ENCODE peak calls at places on chromosomes 3 and 15, in four cellular contexts. One of them, this sample, is unnamed.

GRCh38 chr15:47504624-47505256 is 212.6 kb upstream of the SEMA6D start:
- DNase-seq in brain microvascular endothelial cell: no peak
- DNase-seq in mesothelial cell of epicardium: no peak
- DNase-seq in NCI-H345: no peak
- DNase-seq in this sample: no peak

GRCh38 chr15:43100971-43101370 is 4.9 kb downstream of the UBR1 start:
- DNase-seq in NCI-H345: no peak
- DNase-seq in brain microvascular endothelial cell: no peak
- DNase-seq in mesothelial cell of epicardium: no peak
- DNase-seq in this sample: no peak

GRCh38 chr15:38612159-38612863 is 47.7 kb upstream of the RASGRP1 start:
- DNase-seq in brain microvascular endothelial cell: no peak
- DNase-seq in mesothelial cell of epicardium: no peak
- DNase-seq in NCI-H345: no peak
- DNase-seq in this sample: no peak

GRCh38 chr3:47901280-47901833 is 98.4 kb downstream of the DHX30 start:
- DNase-seq in brain microvascular endothelial cell: no peak
- DNase-seq in NCI-H345: no peak
- DNase-seq in mesothelial cell of epicardium: no peak
- DNase-seq in this sample: no peak

GRCh38 chr3:37096292-37096691 is 78.1 kb downstream of the LRRFIP2 start:
- DNase-seq in mesothelial cell of epicardium: no peak
- DNase-seq in NCI-H345: no peak
- DNase-seq in brain microvascular endothelial cell: peak; percentile 46
- DNase-seq in this sample: peak; percentile 64

GRCh38 chr15:35142578-35142977 is 57.5 kb upstream of the NANOGP8 start:
- DNase-seq in brain microvascular endothelial cell: no peak
- DNase-seq in mesothelial cell of epicardium: no peak
- DNase-seq in NCI-H345: no peak
- DNase-seq in this sample: no peak

GRCh38 chr3:150449169-150449721 is 41.1 kb downstream of the TSC22D2 start:
- DNase-seq in NCI-H345: no peak
- DNase-seq in brain microvascular endothelial cell: no peak
- DNase-seq in mesothelial cell of epicardium: no peak
- DNase-seq in this sample: peak; percentile 78

GRCh38 chr3:14857506-14857905 is 38.7 kb downstream of the FGD5 start:
- DNase-seq in NCI-H345: no peak
- DNase-seq in brain microvascular endothelial cell: no peak
- DNase-seq in mesothelial cell of epicardium: no peak
- DNase-seq in this sample: peak; percentile 21

GRCh38 chr3:72353236-72354105 is 494.8 kb downstream of the SHQ1 start:
- DNase-seq in mesothelial cell of epicardium: peak; percentile 22
- DNase-seq in NCI-H345: no peak
- DNase-seq in brain microvascular endothelial cell: no peak
- DNase-seq in this sample: no peak

GRCh38 chr3:139935866-139936817 is 1.2 kb downstream of the CLSTN2 start:
- DNase-seq in mesothelial cell of epicardium: peak; percentile 61
- DNase-seq in NCI-H345: no peak
- DNase-seq in brain microvascular endothelial cell: peak; percentile 18
- DNase-seq in this sample: peak; percentile 14

GRCh38 chr3:63167113-63167512 is 111.0 kb upstream of the SYNPR start:
- DNase-seq in brain microvascular endothelial cell: no peak
- DNase-seq in mesothelial cell of epicardium: no peak
- DNase-seq in NCI-H345: no peak
- DNase-seq in this sample: no peak

This sample was measured in A172.